ENCODE peak calls at places on chromosomes 13 and 19, in seven cellular contexts. B, A, N, F, P, Z and H are unnamed samples.

GRCh38 chr19:10288662-10289166 is 1.0 kb upstream of the ICAM5 start:
- DNase-seq in B (no peak), A (no peak), N (no peak), F (peak), P (peak), Z (no peak), H (no peak)

GRCh38 chr13:72457151-72457550 is 270.3 kb downstream of the MZT1 start:
- DNase-seq in B (no peak), A (no peak), N (no peak), F (no peak), P (no peak), Z (no peak), H (no peak)

GRCh38 chr13:48125794-48126228 is 30.9 kb upstream of the MED4 start:
- DNase-seq in B (no peak), A (peak), N (peak), F (no peak), P (no peak), Z (no peak), H (peak)

GRCh38 chr19:20423381-20424207 is 142.0 kb downstream of the ZNF737 start:
- DNase-seq in B (no peak), A (peak), N (peak), F (peak), P (peak), Z (peak), H (peak)

GRCh38 chr19:17679526-17680234 is 8.5 kb downstream of the UNC13A start:
- DNase-seq in B (no peak), A (no peak), N (no peak), F (no peak), P (no peak), Z (no peak), H (no peak)

GRCh38 chr19:49616945-49617344 is 23.0 kb downstream of the RRAS start:
- DNase-seq in B (no peak), A (no peak), N (no peak), F (no peak), P (no peak), Z (no peak), H (no peak)

GRCh38 chr19:10006335-10006708 is 4.0 kb downstream of the COL5A3 start:
- DNase-seq in B (no peak), A (peak), N (peak), F (no peak), P (no peak), Z (no peak), H (no peak)

GRCh38 chr13:111623170-111623569 is 302.7 kb downstream of the TEX29 start:
- DNase-seq in B (no peak), A (no peak), N (no peak), F (no peak), P (no peak), Z (no peak), H (no peak)

GRCh38 chr19:15453906-15454305 is 4.2 kb upstream of the WIZ start:
- DNase-seq in B (no peak), A (no peak), N (no peak), F (no peak), P (no peak), Z (no peak), H (no peak)

DNA sequence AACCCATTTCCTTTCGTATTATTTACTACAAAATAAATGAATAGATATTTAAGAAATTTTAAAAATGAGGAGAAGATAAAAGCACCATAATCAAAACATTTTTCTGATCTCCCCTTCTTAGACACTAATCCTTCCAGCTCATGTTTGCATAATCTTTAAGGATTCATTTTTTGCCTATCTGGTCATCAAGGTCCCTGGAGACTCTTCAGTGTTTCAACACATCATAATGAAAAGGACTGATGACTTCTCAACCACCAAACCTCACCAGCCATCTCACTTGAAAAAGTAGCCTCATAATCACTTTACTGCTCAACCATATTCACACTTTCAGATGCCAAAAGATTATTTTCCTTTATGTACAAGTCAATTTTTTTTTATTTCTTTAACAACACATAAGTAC is 80.1 kb downstream of the DCLK1 start:
- DNase-seq in B (no peak), A (no peak), N (no peak), F (no peak), P (no peak), Z (no peak), H (no peak)
- TF ChIP-seq CTCF in B (no peak), A (no peak), N (no peak), F (no peak), P (no peak), Z (no peak), H (no peak)

DNA sequence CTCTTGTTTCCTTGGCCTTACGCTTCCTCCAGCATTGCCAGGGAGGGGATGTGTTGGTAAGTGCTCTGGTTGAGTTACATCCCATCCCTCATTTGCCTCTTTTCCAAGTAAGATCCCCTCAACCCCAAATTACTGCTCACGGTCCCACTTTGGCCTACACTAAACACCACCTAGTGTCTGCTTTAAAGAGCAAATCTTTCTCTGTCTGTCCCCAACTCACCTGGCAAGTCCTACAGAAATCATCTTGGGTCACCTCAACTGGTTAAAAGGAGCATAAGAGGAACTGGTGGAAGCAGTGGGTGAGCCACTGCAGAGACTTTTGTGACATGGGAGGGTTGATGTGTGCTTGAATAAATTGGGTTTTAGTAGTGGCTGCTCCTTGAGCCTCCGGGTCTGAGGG is 55.2 kb upstream of the SERPINE3 start:
- DNase-seq in B (no peak), A (no peak), N (no peak), F (no peak), P (no peak), Z (no peak), H (peak)
- TF ChIP-seq CTCF in B (no peak), A (no peak), N (no peak), F (no peak), P (no peak), Z (no peak), H (no peak)

DNA sequence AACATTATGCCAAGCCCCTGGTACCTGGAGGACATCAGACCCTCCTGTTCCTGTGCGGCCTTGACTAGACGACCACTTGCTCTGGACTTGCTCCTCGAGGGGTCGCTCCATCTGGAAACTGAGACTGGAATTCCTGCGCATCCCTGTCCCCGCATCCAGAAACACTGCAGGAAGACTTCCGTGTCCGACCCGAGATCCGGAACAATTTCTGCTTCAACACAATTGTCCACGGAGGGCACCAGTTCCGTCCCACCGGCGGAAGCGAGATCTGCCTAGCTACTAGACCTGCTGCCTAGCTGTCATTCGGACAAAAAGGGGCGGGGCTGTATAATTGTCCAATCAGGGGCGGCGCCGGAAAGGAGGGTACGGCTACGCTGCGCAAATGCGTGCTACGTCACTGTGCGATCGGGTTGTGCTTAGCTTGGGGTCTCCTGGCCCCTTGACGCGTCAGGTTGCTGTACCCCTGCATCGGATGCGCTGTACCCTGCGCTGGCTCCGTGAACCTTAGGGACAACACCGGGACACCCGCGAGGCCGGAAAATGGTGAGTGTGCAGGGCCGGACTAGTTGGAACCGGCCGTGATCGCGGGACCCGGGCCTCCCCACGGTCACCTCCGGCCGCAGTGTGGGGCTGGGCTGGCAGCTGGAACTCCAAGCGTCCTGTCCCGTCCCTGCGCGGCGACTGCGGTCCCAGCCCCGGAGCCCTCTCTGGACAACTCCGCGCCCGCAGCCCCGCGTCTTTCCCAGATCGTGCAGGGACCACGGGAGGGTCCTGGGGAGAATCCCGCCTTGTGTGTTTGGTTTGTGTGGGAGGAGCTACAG is at the start of the genes ZNF490 and ZNF791:
- DNase-seq in B (peak), A (peak), N (peak), F (peak), P (peak), Z (peak), H (peak)
- TF ChIP-seq CTCF in B (peak), A (no peak), N (no peak), F (no peak), P (no peak), Z (peak), H (no peak)

GRCh38 chr19:6393074-6393981 is at the start of gene GTF2F1:
- DNase-seq in B (peak), A (peak), N (peak), F (peak), P (peak), Z (peak), H (peak)
- TF ChIP-seq CTCF in B (no peak), A (peak), N (no peak), F (no peak), P (no peak), Z (peak), H (peak)

DNA sequence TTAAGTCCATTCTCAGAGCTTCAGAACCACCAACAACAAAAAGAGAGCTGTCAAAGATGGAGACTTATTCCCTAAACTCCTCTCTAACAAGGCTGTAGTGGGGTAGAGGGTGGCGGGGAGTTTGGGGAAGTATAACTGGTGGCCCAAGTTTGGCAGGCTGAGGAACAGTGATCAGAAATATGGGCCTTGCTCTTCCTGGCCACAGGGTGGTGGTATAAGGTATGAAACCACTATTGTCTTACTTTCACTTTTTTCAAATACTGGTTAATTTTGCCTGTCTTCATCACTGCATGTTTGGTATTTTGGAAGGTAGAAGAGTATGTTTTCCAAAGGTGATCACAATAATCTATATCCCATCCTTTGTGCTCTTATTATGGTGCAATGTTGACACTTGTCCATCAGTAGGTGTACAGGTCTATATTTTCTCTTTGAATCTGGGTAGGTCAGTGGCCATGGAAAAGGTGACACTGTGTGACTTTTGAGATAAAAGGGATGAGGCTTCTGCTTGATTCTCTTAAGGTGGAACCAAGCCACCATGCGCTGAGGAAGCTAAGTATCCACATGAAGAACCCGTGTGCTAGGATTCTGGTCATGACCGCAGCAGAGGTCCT is 23.2 kb upstream of the GPC5 start:
- DNase-seq in B (no peak), A (peak), N (no peak), F (no peak), P (peak), Z (no peak), H (no peak)
- TF ChIP-seq CTCF in B (peak), A (peak), N (no peak), F (no peak), P (peak), Z (peak), H (peak)

GRCh38 chr19:55778331-55778730 is 9.4 kb downstream of the RFPL4AL1 start:
- DNase-seq in B (no peak), A (no peak), N (no peak), F (no peak), P (no peak), Z (no peak), H (no peak)
- TF ChIP-seq CTCF in B (no peak), A (no peak), N (no peak), F (no peak), P (no peak), Z (no peak), H (no peak)

GRCh38 chr19:35994868-35995654 is at the start of gene SDHAF1:
- DNase-seq in B (peak), A (peak), N (peak), F (peak), P (peak), Z (peak), H (peak)
- TF ChIP-seq CTCF in B (peak), A (no peak), N (no peak), F (no peak), P (no peak), Z (peak), H (no peak)

DNA sequence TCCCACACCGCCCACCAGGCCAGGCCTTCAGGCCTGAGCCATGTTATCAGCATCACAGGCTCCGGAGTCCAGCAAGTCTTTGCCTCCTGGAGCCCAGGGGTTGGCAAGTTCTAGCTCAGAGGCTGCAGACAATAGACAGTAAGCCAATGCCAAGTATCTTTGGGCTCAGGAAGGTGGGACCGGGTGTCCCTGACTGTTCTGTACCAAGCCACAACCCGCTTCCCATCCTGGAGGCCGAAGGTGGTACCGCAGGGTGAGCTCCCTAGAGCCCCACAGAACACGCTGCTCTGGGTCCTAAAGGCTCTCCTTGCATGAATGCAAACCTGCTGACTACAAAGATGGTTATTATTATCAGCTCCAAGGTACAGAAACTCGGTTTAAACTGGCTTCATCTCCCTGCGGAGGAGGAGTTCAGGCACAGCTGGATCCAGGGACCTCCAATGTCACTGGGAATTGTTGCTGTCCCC is 5.5 kb upstream of the FSTL3 start:
- DNase-seq in B (no peak), A (no peak), N (no peak), F (no peak), P (no peak), Z (no peak), H (no peak)
- TF ChIP-seq CTCF in B (no peak), A (no peak), N (no peak), F (no peak), P (no peak), Z (no peak), H (no peak)

DNA sequence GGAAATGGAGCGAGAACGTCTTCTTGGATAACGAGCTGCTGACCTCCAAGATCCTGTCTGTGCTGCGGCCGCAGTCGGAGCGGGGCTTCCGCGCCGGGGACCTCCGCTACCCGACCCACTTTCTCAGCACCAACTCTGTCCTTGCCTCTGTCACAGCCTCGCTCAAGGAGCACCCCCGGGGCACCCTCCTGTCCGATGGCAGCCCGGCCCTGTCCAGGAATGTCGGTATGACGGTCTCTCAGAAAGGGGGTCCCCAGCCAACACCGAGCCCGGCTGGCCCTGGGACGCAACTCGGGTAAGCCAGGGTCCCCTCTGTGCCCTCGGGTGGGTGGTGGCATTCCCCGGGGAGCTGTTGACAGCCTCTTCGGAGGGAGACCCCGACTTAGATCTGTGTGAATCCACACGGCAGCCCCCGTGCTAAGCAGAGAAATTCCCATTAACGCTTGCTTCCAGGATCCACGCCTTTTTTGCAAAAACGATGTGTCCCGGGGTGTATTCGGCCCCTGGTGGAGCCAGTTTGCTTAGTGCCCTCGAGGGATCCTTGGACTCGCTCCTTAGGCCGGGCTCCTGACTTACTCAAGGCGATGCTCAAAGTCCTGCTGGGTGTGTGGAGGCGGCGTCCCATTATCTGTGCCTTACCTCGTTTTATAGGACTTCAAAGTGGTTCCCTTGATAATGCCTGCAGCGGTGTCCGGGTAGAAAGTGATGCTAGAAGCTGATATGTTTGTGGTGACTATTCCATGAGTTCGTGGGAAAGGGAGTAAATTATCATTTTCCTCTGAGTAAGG is 48.5 kb downstream of the PEX11G start:
- DNase-seq in B (no peak), A (no peak), N (no peak), F (no peak), P (no peak), Z (no peak), H (no peak)
- TF ChIP-seq CTCF in B (no peak), A (no peak), N (no peak), F (no peak), P (no peak), Z (no peak), H (no peak)